ENCODE peak calls at places on chromosomes 7 and 10, in eight cellular contexts. L, D, M, G, Y, K, P and I are unnamed samples.
A peak's percentile ranks its signal among the peaks of the same experiment; 100 is the strongest.

GRCh38 chr10:93495654-93496321 is 624 bp upstream of the CEP55 start:
- DNase-seq in L (no peak), G (no peak), P (peak; percentile 15), K (peak; percentile 53), Y (peak; percentile 66), D (peak; percentile 25), M (no peak), I (no peak)

GRCh38 chr7:19117870-19118608 is 603 bp upstream of the TWIST1 start:
- DNase-seq in D (peak; percentile 18), M (no peak), G (no peak), L (no peak), P (no peak), K (no peak), Y (peak; percentile 59), I (no peak)

GRCh38 chr10:114499630-114500190 is 95.4 kb upstream of the AFAP1L2 start:
- DNase-seq in P (peak; percentile 22), L (no peak), D (no peak), M (no peak), G (no peak), K (peak; percentile 93), Y (no peak), I (no peak)

GRCh38 chr10:99329238-99329890 is at the start of gene CNNM1:
- DNase-seq in P (peak; percentile 45), K (peak; percentile 38), G (peak; percentile 22), M (no peak), L (no peak), Y (peak; percentile 59), D (no peak), I (no peak)

GRCh38 chr10:102919237-102919959 is 1.3 kb downstream of the CNNM2 start:
- DNase-seq in K (peak; percentile 13), P (peak; percentile 15), D (peak; percentile 18), Y (peak; percentile 8), M (no peak), L (no peak), G (no peak), I (no peak)

GRCh38 chr7:81004098-81004497 is 85.2 kb upstream of the SEMA3C start:
- DNase-seq in D (no peak), K (no peak), Y (peak; percentile 58), M (no peak), G (no peak), P (no peak), L (no peak), I (no peak)

GRCh38 chr10:17847586-17848296 is 38.6 kb downstream of the MRC1 start:
- DNase-seq in M (peak; percentile 13), D (no peak), Y (peak; percentile 56), G (no peak), K (no peak), P (no peak), L (no peak), I (peak; percentile 46)

GRCh38 chr10:45379891-45380540 is 6.0 kb downstream of the ALOX5 start:
- DNase-seq in D (peak; percentile 33), Y (no peak), K (no peak), L (no peak), M (no peak), G (no peak), P (no peak), I (no peak)

GRCh38 chr10:68327889-68328786 is 3.7 kb upstream of the HNRNPH3 start:
- DNase-seq in G (peak; percentile 55), L (peak; percentile 15), K (peak; percentile 46), Y (peak; percentile 83), P (no peak), D (no peak), M (no peak), I (peak; percentile 94)

GRCh38 chr7:85033263-85033662 is 153.6 kb downstream of the SEMA3D start:
- DNase-seq in D (no peak), L (no peak), G (no peak), P (no peak), Y (no peak), K (no peak), M (no peak), I (no peak)

GRCh38 chr7:128210590-128211570 is 30.2 kb upstream of the LEP start:
- DNase-seq in L (no peak), P (no peak), K (no peak), G (no peak), M (no peak), D (no peak), Y (no peak), I (no peak)

GRCh38 chr10:43938810-43939209 is 290.1 kb upstream of the ZNF32 start:
- DNase-seq in Y (no peak), G (no peak), P (no peak), K (no peak), D (no peak), L (no peak), M (no peak), I (no peak)

GRCh38 chr7:151497306-151497871 is 22.3 kb downstream of the RHEB start:
- DNase-seq in L (no peak), K (no peak), D (no peak), P (no peak), M (no peak), G (no peak), Y (no peak), I (no peak)

GRCh38 chr7:77752016-77752415 is 46.2 kb downstream of the TMEM60 start:
- DNase-seq in M (no peak), Y (no peak), P (no peak), D (no peak), K (no peak), G (no peak), L (no peak), I (no peak)

GRCh38 chr7:108114117-108114841 is 15.9 kb downstream of the LAMB4 start:
- DNase-seq in D (no peak), Y (peak; percentile 16), K (no peak), L (no peak), P (no peak), M (no peak), G (no peak), I (no peak)

GRCh38 chr7:1794888-1795542 is 124.9 kb downstream of the ELFN1 start:
- DNase-seq in Y (peak; percentile 47), K (no peak), L (no peak), D (no peak), M (no peak), G (no peak), P (no peak), I (no peak)

GRCh38 chr10:94991243-94991888 is 52.9 kb downstream of the CYP2C9 start:
- DNase-seq in D (no peak), P (no peak), Y (peak; percentile 35), M (no peak), G (no peak), L (no peak), K (no peak), I (no peak)

GRCh38 chr7:79455173-79455790 is 1.8 kb upstream of the MAGI2 start:
- DNase-seq in M (no peak), G (no peak), D (no peak), K (no peak), Y (no peak), L (no peak), P (no peak), I (no peak)

GRCh38 chr7:36287371-36288241 is 102.1 kb upstream of the ANLN start:
- DNase-seq in K (no peak), M (no peak), Y (peak; percentile 48), P (no peak), L (no peak), G (no peak), D (peak; percentile 48), I (peak; percentile 26)

GRCh38 chr7:142412551-142413193 is 154.8 kb upstream of the PRSS58 start:
- DNase-seq in G (peak; percentile 35), L (peak; percentile 21), Y (peak; percentile 74), P (peak; percentile 61), D (no peak), M (peak; percentile 32), K (peak; percentile 5), I (peak; percentile 21)

GRCh38 chr10:80598084-80598798 is 60.5 kb downstream of the SH2D4B start:
- DNase-seq in L (no peak), G (no peak), K (no peak), P (peak; percentile 61), D (no peak), Y (no peak), M (no peak), I (no peak)

GRCh38 chr10:6748981-6749630 is 169.0 kb upstream of the PRKCQ start:
- DNase-seq in D (no peak), G (no peak), M (no peak), K (peak; percentile 86), P (no peak), Y (peak; percentile 94), L (no peak), I (no peak)

GRCh38 chr10:89975716-89976243 is 274.4 kb downstream of the KIF20B start:
- DNase-seq in P (no peak), D (no peak), M (no peak), K (no peak), Y (no peak), L (no peak), G (no peak), I (no peak)

GRCh38 chr7:41107330-41107937 is 595.5 kb downstream of the INHBA start:
- DNase-seq in L (no peak), M (no peak), Y (peak; percentile 91), D (no peak), P (no peak), K (peak; percentile 97), G (no peak), I (no peak)

GRCh38 chr7:70587739-70588138 is 544.2 kb upstream of the GALNT17 start:
- DNase-seq in Y (no peak), M (no peak), G (no peak), K (no peak), D (no peak), L (no peak), P (no peak), I (no peak)

GRCh38 chr10:23702977-23703414 is 264.1 kb downstream of the OTUD1 start:
- DNase-seq in D (peak; percentile 16), G (peak; percentile 18), M (no peak), P (peak; percentile 62), L (no peak), K (peak; percentile 59), Y (peak; percentile 73), I (peak; percentile 13)

GRCh38 chr7:134438946-134439345 is 20.0 kb downstream of the AKR1B1 start:
- DNase-seq in D (no peak), P (no peak), K (no peak), L (no peak), G (no peak), Y (no peak), M (no peak), I (no peak)

GRCh38 chr10:132728321-132728720 is 57.6 kb downstream of the NKX6-2 start:
- DNase-seq in P (no peak), M (no peak), Y (no peak), K (no peak), G (no peak), D (no peak), L (no peak), I (no peak)

GRCh38 chr10:103397191-103397825 is 882 bp downstream of the PDCD11 start:
- DNase-seq in L (no peak), G (no peak), K (no peak), Y (peak; percentile 31), P (no peak), D (no peak), M (no peak), I (no peak)

GRCh38 chr10:100760726-100761125 is 15.3 kb downstream of the PAX2 start:
- DNase-seq in G (no peak), P (no peak), L (no peak), Y (no peak), M (no peak), D (no peak), K (no peak), I (no peak)

GRCh38 chr7:52233248-52233647 is 802.2 kb upstream of the POM121L12 start:
- DNase-seq in D (no peak), M (no peak), Y (no peak), G (no peak), P (no peak), K (no peak), L (no peak), I (no peak)

GRCh38 chr7:48363174-48363573 is 191.9 kb downstream of the ABCA13 start:
- DNase-seq in Y (no peak), G (no peak), D (no peak), K (no peak), M (no peak), L (no peak), P (no peak), I (no peak)